ENCODE peak calls at places on chromosomes 4 and X, in four cellular contexts. One of them, this sample, is unnamed.

GRCh38 chrX:150438165-150438564 is 75.0 kb downstream of the MAMLD1 start:
- DNase-seq in A549: no peak
- DNase-seq in HepG2: no peak
- DNase-seq in GM12878: no peak
- DNase-seq in this sample: no peak

GRCh38 chr4:5888706-5889696 is 3.9 kb downstream of the CRMP1 start:
- DNase-seq in A549: no peak
- DNase-seq in HepG2: no peak
- DNase-seq in GM12878: no peak
- DNase-seq in this sample: no peak

GRCh38 chrX:71107762-71108360 is 1.3 kb upstream of the CXorf65 start:
- DNase-seq in A549: no peak
- DNase-seq in HepG2: no peak
- DNase-seq in GM12878: no peak
- DNase-seq in this sample: no peak

GRCh38 chrX:120311632-120312000 is 355 bp upstream of the TMEM255A start:
- DNase-seq in A549: no peak
- DNase-seq in HepG2: no peak
- DNase-seq in GM12878: no peak
- DNase-seq in this sample: no peak

GRCh38 chr4:89158884-89159503 is 47.7 kb downstream of the TIGD2 start:
- DNase-seq in A549: peak
- DNase-seq in HepG2: peak
- DNase-seq in GM12878: no peak
- DNase-seq in this sample: peak

GRCh38 chr4:73603307-73603710 is 16.9 kb downstream of the RASSF6 start:
- DNase-seq in A549: peak
- DNase-seq in HepG2: peak
- DNase-seq in GM12878: no peak
- DNase-seq in this sample: no peak

GRCh38 chr4:138241281-138242075 is 671 bp downstream of the SLC7A11 start:
- DNase-seq in A549: peak
- DNase-seq in HepG2: no peak
- DNase-seq in GM12878: no peak
- DNase-seq in this sample: no peak

GRCh38 chr4:1496116-1496642 is 89.9 kb upstream of the NKX1-1 start:
- DNase-seq in A549: no peak
- DNase-seq in HepG2: no peak
- DNase-seq in GM12878: no peak
- DNase-seq in this sample: peak

GRCh38 chrX:24479924-24480722 is 15.0 kb downstream of the PDK3 start:
- DNase-seq in A549: no peak
- DNase-seq in HepG2: no peak
- DNase-seq in GM12878: peak
- DNase-seq in this sample: no peak

GRCh38 chr4:55793479-55793878 is 26.1 kb upstream of the EXOC1L start:
- DNase-seq in A549: no peak
- DNase-seq in HepG2: no peak
- DNase-seq in GM12878: no peak
- DNase-seq in this sample: peak

GRCh38 chr4:38364383-38364963 is 299.5 kb upstream of the KLF3 start:
- DNase-seq in A549: no peak
- DNase-seq in HepG2: no peak
- DNase-seq in GM12878: no peak
- DNase-seq in this sample: peak

GRCh38 chr4:125590158-125590557 is 275.4 kb downstream of the FAT4 start:
- DNase-seq in A549: peak
- DNase-seq in HepG2: peak
- DNase-seq in GM12878: no peak
- DNase-seq in this sample: no peak

GRCh38 chrX:41334866-41335589 is 1.1 kb downstream of the DDX3X start:
- DNase-seq in A549: peak
- DNase-seq in HepG2: no peak
- DNase-seq in GM12878: no peak
- DNase-seq in this sample: peak

GRCh38 chrX:100829730-100830129 is 9.5 kb downstream of the CSTF2 start:
- DNase-seq in A549: no peak
- DNase-seq in HepG2: no peak
- DNase-seq in GM12878: peak
- DNase-seq in this sample: no peak

GRCh38 chrX:17237146-17237545 is 137.9 kb upstream of the NHS start:
- DNase-seq in A549: no peak
- DNase-seq in HepG2: no peak
- DNase-seq in GM12878: no peak
- DNase-seq in this sample: no peak

GRCh38 chr4:118911162-118911791 is 22.6 kb downstream of the SYNPO2 start:
- DNase-seq in A549: no peak
- DNase-seq in HepG2: no peak
- DNase-seq in GM12878: no peak
- DNase-seq in this sample: no peak

GRCh38 chr4:157978680-157979361 is 194.0 kb downstream of the GASK1B start:
- DNase-seq in A549: peak
- DNase-seq in HepG2: peak
- DNase-seq in GM12878: no peak
- DNase-seq in this sample: peak

GRCh38 chrX:107442914-107443527 is 6.4 kb upstream of the FRMPD3 start:
- DNase-seq in A549: no peak
- DNase-seq in HepG2: no peak
- DNase-seq in GM12878: no peak
- DNase-seq in this sample: no peak

GRCh38 chrX:71181558-71181909 is 36.9 kb downstream of the NLGN3 start:
- DNase-seq in A549: no peak
- DNase-seq in HepG2: no peak
- DNase-seq in GM12878: no peak
- DNase-seq in this sample: peak

GRCh38 chr4:125390727-125391126 is 76.0 kb downstream of the FAT4 start:
- DNase-seq in A549: no peak
- DNase-seq in HepG2: no peak
- DNase-seq in GM12878: no peak
- DNase-seq in this sample: no peak

GRCh38 chrX:2548731-2549423 is 48.1 kb upstream of the DHRSX start:
- DNase-seq in A549: no peak
- DNase-seq in HepG2: no peak
- DNase-seq in GM12878: no peak
- DNase-seq in this sample: no peak

GRCh38 chrX:151680805-151681204 is 14.5 kb upstream of the PRRG3 start:
- DNase-seq in A549: peak
- DNase-seq in HepG2: peak
- DNase-seq in GM12878: peak
- DNase-seq in this sample: peak

GRCh38 chr4:118834960-118835895 is 698 bp downstream of the SEC24D start:
- DNase-seq in A549: peak
- DNase-seq in HepG2: peak
- DNase-seq in GM12878: peak
- DNase-seq in this sample: peak

GRCh38 chr4:169658970-169659735 is 38.8 kb downstream of the CLCN3 start:
- DNase-seq in A549: no peak
- DNase-seq in HepG2: no peak
- DNase-seq in GM12878: no peak
- DNase-seq in this sample: no peak

GRCh38 chr4:174553828-174554227 is 31.5 kb upstream of the HPGD start:
- DNase-seq in A549: no peak
- DNase-seq in HepG2: no peak
- DNase-seq in GM12878: no peak
- DNase-seq in this sample: no peak

DNA sequence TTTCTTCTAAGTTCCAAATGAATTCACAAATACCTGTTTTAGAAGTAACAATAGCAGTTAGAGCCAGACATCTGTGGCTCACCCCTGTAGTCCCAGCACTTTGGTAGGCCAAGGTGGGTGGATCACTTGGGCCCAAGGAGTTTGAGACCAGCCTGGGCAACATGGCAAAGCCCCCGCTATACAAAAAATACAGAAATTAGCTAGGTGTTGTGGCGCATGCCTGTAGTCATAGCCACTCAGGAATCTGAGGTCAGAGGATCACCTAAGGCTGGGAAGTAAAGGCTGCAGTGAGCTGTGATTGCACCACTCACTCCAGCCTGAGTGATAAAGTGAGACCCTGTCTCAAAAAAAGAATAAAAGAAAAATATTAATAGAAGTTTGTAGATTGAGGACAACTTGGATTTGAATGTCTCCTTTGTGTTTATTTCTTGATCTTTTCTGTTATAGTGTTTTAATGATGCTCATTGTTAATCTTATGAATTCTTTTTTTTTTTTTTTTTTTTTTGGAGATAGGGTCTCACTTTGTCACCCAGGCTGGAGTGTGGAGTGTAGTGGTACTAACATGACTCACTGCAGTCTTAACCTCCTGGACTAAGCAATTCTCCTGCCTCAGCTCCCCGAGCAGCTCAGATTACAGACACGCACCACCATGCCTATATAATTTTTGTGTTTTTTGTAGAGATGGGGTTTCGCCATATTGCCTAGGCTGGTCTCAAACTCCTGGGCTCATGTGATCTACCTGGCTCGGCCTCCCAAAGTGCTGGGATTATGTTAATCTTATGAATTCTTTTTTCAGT is 30.7 kb upstream of the RAPGEF2 start:
- DNase-seq in A549: no peak
- DNase-seq in HepG2: no peak
- DNase-seq in GM12878: no peak
- DNase-seq in this sample: no peak
- TF ChIP-seq PBX3 in A549: no peak
- TF ChIP-seq PBX3 in HepG2: no peak
- TF ChIP-seq PBX3 in GM12878: no peak
- TF ChIP-seq PBX3 in this sample: no peak

DNA sequence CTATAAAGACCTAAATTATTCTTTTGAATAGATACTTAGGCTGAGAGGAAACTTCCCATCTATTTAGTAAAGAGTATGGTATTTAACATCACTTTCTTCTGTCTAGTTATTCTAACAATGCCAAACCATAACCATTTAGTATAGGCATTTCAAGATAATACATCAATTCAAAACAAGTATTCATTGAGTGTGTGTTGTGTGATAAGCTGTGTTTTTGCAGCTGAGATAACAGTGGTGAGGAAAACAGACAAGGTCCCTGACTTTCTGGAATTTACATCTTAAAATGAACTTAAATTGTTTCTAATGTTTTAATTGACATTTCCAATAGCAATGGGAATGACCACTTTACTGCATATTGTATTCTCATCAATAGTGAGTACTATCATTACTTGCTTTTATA is 22.4 kb upstream of the TSPAN5 start:
- DNase-seq in A549: no peak
- DNase-seq in HepG2: no peak
- DNase-seq in GM12878: no peak
- DNase-seq in this sample: no peak
- TF ChIP-seq PBX3 in A549: no peak
- TF ChIP-seq PBX3 in HepG2: no peak
- TF ChIP-seq PBX3 in GM12878: no peak
- TF ChIP-seq PBX3 in this sample: no peak

GRCh38 chr4:69323284-69323683 is 43.0 kb downstream of the UGT2B28 start:
- DNase-seq in A549: no peak
- DNase-seq in HepG2: no peak
- DNase-seq in GM12878: no peak
- DNase-seq in this sample: no peak
- TF ChIP-seq PBX3 in A549: no peak
- TF ChIP-seq PBX3 in HepG2: no peak
- TF ChIP-seq PBX3 in GM12878: no peak
- TF ChIP-seq PBX3 in this sample: no peak

DNA sequence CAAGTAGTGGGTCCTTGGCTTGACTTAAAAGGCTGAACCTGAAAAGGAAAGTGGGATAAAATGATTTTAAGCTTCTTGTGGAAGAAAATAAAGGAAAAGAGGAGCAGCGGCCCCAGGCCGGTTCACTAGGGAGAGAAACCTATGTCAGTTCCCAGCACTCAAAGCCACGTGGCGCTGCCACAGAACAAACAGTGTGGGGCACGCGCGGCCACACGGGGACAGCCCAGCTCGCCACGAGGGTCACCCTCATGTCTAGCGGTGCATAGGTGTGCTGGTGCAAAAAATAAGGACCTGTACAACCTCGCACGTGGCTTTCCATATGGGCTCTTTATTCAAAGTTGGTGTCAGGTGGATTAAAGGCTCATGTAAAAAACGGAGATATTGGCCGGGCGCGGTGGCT is 17.1 kb downstream of the MSANTD1 start:
- DNase-seq in A549: no peak
- DNase-seq in HepG2: no peak
- DNase-seq in GM12878: no peak
- DNase-seq in this sample: no peak
- TF ChIP-seq PBX3 in A549: no peak
- TF ChIP-seq PBX3 in HepG2: no peak
- TF ChIP-seq PBX3 in GM12878: no peak
- TF ChIP-seq PBX3 in this sample: no peak

GRCh38 chr4:128663325-128663724 is 146.2 kb upstream of the JADE1 start:
- DNase-seq in A549: no peak
- DNase-seq in HepG2: no peak
- DNase-seq in GM12878: peak
- DNase-seq in this sample: no peak
- TF ChIP-seq PBX3 in A549: no peak
- TF ChIP-seq PBX3 in HepG2: no peak
- TF ChIP-seq PBX3 in GM12878: no peak
- TF ChIP-seq PBX3 in this sample: no peak

GRCh38 chrX:58051346-58051745 is 141.1 kb upstream of the ZXDA start:
- DNase-seq in A549: peak
- DNase-seq in HepG2: no peak
- DNase-seq in GM12878: no peak
- DNase-seq in this sample: no peak
- TF ChIP-seq PBX3 in A549: no peak
- TF ChIP-seq PBX3 in HepG2: no peak
- TF ChIP-seq PBX3 in GM12878: no peak
- TF ChIP-seq PBX3 in this sample: no peak